ENCODE peak calls at places on chromosomes 16 and 17, in seven cellular contexts. N, F, T, U, D, G and Z are unnamed samples.

GRCh38 chr16:88276591-88276990 is 106.2 kb upstream of the ZNF469 start:
- DNase-seq in N (no peak), F (no peak), T (no peak), U (no peak), D (no peak), G (no peak), Z (no peak)

GRCh38 chr16:48479955-48480354 is 94.7 kb upstream of the SIAH1 start:
- DNase-seq in N (no peak), F (no peak), T (no peak), U (no peak), D (no peak), G (no peak), Z (no peak)

GRCh38 chr17:35708149-35708548 is 23.3 kb upstream of the RASL10B start:
- DNase-seq in N (no peak), F (no peak), T (no peak), U (no peak), D (no peak), G (no peak), Z (no peak)

GRCh38 chr16:11977206-11978041 is 890 bp downstream of the SNX29 start:
- DNase-seq in N (no peak), F (peak), T (no peak), U (no peak), D (no peak), G (no peak), Z (peak)

GRCh38 chr17:78568494-78569115 is 8.6 kb downstream of the DNAH17 start:
- DNase-seq in N (no peak), F (peak), T (no peak), U (peak), D (no peak), G (no peak), Z (no peak)

GRCh38 chr16:30488764-30489595 is 16.4 kb downstream of the ITGAL start:
- DNase-seq in N (no peak), F (no peak), T (no peak), U (no peak), D (peak), G (no peak), Z (no peak)

GRCh38 chr17:72677108-72677507 is 415.4 kb downstream of the SLC39A11 start:
- DNase-seq in N (no peak), F (no peak), T (no peak), U (no peak), D (no peak), G (no peak), Z (no peak)

GRCh38 chr16:58085584-58086251 is 43.5 kb downstream of the CFAP20 start:
- DNase-seq in N (no peak), F (no peak), T (no peak), U (no peak), D (no peak), G (no peak), Z (no peak)

GRCh38 chr17:68819465-68819864 is 135.7 kb downstream of the ABCA8 start:
- DNase-seq in N (no peak), F (no peak), T (no peak), U (no peak), D (no peak), G (no peak), Z (no peak)

GRCh38 chr16:66923247-66923851 is 2.0 kb downstream of the RRAD start:
- DNase-seq in N (no peak), F (peak), T (no peak), U (no peak), D (no peak), G (no peak), Z (peak)